ENCODE peak calls at places on chromosomes 16 and 17, in nine cellular contexts. R is GM12878, Z is HepG2, O is K562, Q is stomach, A is breast epithelium, M is upper lobe of left lung, D is spleen, L is sigmoid colon. H is an unnamed sample.

GRCh38 chr16:67396159-67396774 is 3.0 kb upstream of the TPPP3 start:
- DNase-seq in R (no peak), Z (peak; percentile 96), O (peak; percentile 94), Q (peak; percentile 84), A (peak; percentile 69), M (peak; percentile 91), D (peak; percentile 74), L (peak; percentile 89), H (peak; percentile 92)

GRCh38 chr16:29925173-29925804 is 737 bp downstream of the KCTD13 start:
- DNase-seq in R (no peak), Z (no peak), O (peak; percentile 23), Q (no peak), A (no peak), M (no peak), D (no peak), L (no peak), H (no peak)

GRCh38 chr16:6125483-6126259 is 1028.1 kb upstream of the EEF2KMT start:
- DNase-seq in R (no peak), Z (no peak), O (no peak), Q (no peak), A (no peak), M (no peak), D (no peak), L (no peak), H (no peak)

GRCh38 chr17:38628441-38628840 is 22.7 kb upstream of the SRCIN1 start:
- DNase-seq in R (no peak), Z (peak; percentile 89), O (peak; percentile 72), Q (no peak), A (no peak), M (no peak), D (peak; percentile 42), L (no peak), H (no peak)

GRCh38 chr16:67101683-67102082 is 8.1 kb upstream of the PHAF1 start:
- DNase-seq in R (no peak), Z (no peak), O (no peak), Q (no peak), A (no peak), M (no peak), D (no peak), L (no peak), H (no peak)

GRCh38 chr16:30948087-30948955 is 547 bp upstream of the ORAI3 start:
- DNase-seq in R (no peak), Z (peak; percentile 82), O (peak; percentile 72), Q (peak; percentile 80), A (peak; percentile 95), M (peak; percentile 92), D (peak; percentile 88), L (peak; percentile 97), H (peak; percentile 81)

GRCh38 chr17:78383725-78384471 is 5.4 kb downstream of the PGS1 start:
- DNase-seq in R (peak; percentile 74), Z (no peak), O (no peak), Q (peak; percentile 57), A (peak; percentile 81), M (no peak), D (peak; percentile 93), L (peak; percentile 93), H (peak; percentile 67)

GRCh38 chr16:67975321-67976105 is 4.8 kb downstream of the DPEP3 start:
- DNase-seq in R (no peak), Z (no peak), O (no peak), Q (no peak), A (no peak), M (no peak), D (peak; percentile 66), L (no peak), H (no peak)

GRCh38 chr17:79393358-79394038 is 217.4 kb downstream of the RBFOX3 start:
- DNase-seq in R (no peak), Z (peak; percentile 50), O (peak; percentile 75), Q (peak; percentile 83), A (peak; percentile 57), M (peak; percentile 98), D (peak; percentile 92), L (no peak), H (peak; percentile 80)

GRCh38 chr16:75251280-75252048 is at the start of gene BCAR1:
- DNase-seq in R (no peak), Z (peak; percentile 86), O (peak; percentile 92), Q (peak; percentile 93), A (peak; percentile 70), M (peak; percentile 97), D (peak; percentile 85), L (peak; percentile 94), H (peak; percentile 88)

GRCh38 chr17:78258323-78259229 is 27.1 kb downstream of the TMEM235 start:
- DNase-seq in R (no peak), Z (peak; percentile 36), O (peak; percentile 93), Q (peak; percentile 63), A (no peak), M (peak; percentile 91), D (peak; percentile 95), L (no peak), H (no peak)

GRCh38 chr17:80850109-80850508 is 141.5 kb upstream of the CHMP6 start:
- DNase-seq in R (no peak), Z (no peak), O (no peak), Q (no peak), A (no peak), M (no peak), D (peak; percentile 27), L (peak; percentile 41), H (no peak)

GRCh38 chr17:6526362-6527152 is 29.8 kb downstream of the PITPNM3 start:
- DNase-seq in R (no peak), Z (no peak), O (peak; percentile 16), Q (no peak), A (no peak), M (no peak), D (no peak), L (peak; percentile 20), H (no peak)

GRCh38 chr17:50219345-50219744 is 17.9 kb upstream of the COL1A1 start:
- DNase-seq in R (no peak), Z (peak; percentile 47), O (no peak), Q (no peak), A (no peak), M (no peak), D (no peak), L (no peak), H (no peak)

GRCh38 chr16:56933266-56933619 is 1.3 kb downstream of the HERPUD1 start:
- DNase-seq in R (no peak), Z (no peak), O (no peak), Q (no peak), A (no peak), M (no peak), D (no peak), L (peak; percentile 25), H (no peak)

GRCh38 chr16:23650674-23651073 is 9.4 kb downstream of the DCTN5 start:
- DNase-seq in R (no peak), Z (no peak), O (no peak), Q (no peak), A (no peak), M (no peak), D (no peak), L (no peak), H (no peak)

GRCh38 chr17:48066192-48066591 is 18.0 kb downstream of the NFE2L1 start:
- DNase-seq in R (no peak), Z (no peak), O (no peak), Q (no peak), A (no peak), M (no peak), D (no peak), L (no peak), H (no peak)

GRCh38 chr17:48066656-48067055 is 18.5 kb downstream of the NFE2L1 start:
- DNase-seq in R (no peak), Z (no peak), O (no peak), Q (no peak), A (no peak), M (no peak), D (no peak), L (no peak), H (no peak)

GRCh38 chr17:48067245-48067644 is 19.1 kb downstream of the NFE2L1 start:
- DNase-seq in R (no peak), Z (no peak), O (no peak), Q (no peak), A (no peak), M (no peak), D (no peak), L (peak; percentile 30), H (no peak)

GRCh38 chr17:48062273-48062672 is 14.1 kb downstream of the NFE2L1 start:
- DNase-seq in R (no peak), Z (no peak), O (no peak), Q (no peak), A (no peak), M (no peak), D (peak; percentile 22), L (no peak), H (no peak)

DNA sequence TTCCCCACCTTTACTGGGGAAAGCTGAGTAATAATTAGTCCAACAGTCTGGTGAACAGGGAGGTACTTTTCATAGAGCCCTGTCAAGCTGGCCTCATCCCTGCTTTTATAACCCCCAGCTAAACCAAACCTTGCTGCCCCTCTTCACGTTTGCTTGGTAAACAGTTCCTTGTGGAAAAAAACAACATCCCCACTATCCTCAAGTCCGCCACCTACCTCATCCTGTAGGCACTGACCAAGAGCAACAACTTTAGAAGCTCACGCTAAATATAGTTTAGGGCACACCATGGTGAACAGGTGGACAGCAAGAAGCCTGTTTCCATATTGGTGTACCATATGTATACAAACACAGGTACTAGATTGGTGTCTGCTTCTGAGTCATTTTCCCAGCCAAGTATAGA is 16.5 kb downstream of the NFE2L1 start:
- DNase-seq in R (no peak), Z (peak; percentile 33), O (no peak), Q (no peak), A (no peak), M (no peak), D (no peak), L (peak; percentile 11), H (no peak)
- TF ChIP-seq POLR2A in R (no peak), Z (no peak), O (no peak), Q (no peak), A (no peak), M (no peak), D (no peak), L (no peak), H (no peak)

GRCh38 chr16:51168755-51169154 is 17.7 kb upstream of the SALL1 start:
- DNase-seq in R (no peak), Z (no peak), O (no peak), Q (no peak), A (no peak), M (no peak), D (no peak), L (no peak), H (no peak)
- TF ChIP-seq POLR2AphosphoS5 in R (no peak), Z (no peak), O (no peak), Q (no peak), A (no peak), M (no peak), D (no peak), L (no peak), H (no peak)

DNA sequence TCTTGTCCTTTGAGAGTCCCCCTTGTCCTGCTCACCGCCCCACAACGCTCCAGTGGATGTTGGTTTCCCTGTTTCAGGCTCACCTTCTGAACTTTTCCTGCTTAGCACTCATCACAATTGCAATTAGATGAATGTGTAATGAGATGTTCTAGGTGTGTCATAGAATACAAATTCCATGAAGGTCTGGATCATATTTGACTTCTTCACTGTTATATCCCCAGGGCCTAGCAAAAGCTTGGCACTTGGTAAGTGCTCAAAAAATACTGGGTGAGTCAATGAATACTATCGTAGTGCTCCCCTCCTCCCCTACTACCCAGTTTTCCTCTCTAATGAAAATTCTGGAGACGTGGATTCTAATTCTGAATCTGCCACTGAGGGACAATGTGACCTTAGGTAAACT is 33.1 kb downstream of the DNAH3 start:
- DNase-seq in R (no peak), Z (no peak), O (no peak), Q (no peak), A (no peak), M (no peak), D (peak; percentile 13), L (no peak), H (no peak)
- H3K4me3 ChIP-seq in R (no peak overlapping the region), Z (no peak overlapping the region), O (no peak overlapping the region), Q (no peak overlapping the region), A (no peak overlapping the region), M (no peak overlapping the region), D (no peak overlapping the region), L (no peak overlapping the region), H (no peak overlapping the region)

GRCh38 chr16:70693231-70693671 is 7.4 kb upstream of the MTSS2 start:
- DNase-seq in R (no peak), Z (no peak), O (no peak), Q (no peak), A (no peak), M (no peak), D (no peak), L (peak; percentile 93), H (no peak)
- TF ChIP-seq POLR2A in R (no peak), Z (no peak), O (no peak), Q (no peak), A (no peak), M (no peak), D (no peak), L (peak; percentile 65), H (no peak)

H was measured in transverse colon.